ENCODE peak calls at places on chromosome 6, in seven cellular contexts. O is mesendoderm, R is neuronal stem cell, A is IMR-90, D is mesenchymal stem cell, T is trophoblast cell, M is H1. Z is an unnamed sample.

GRCh38 chr6:70394518-70395300 is 18.6 kb upstream of the FAM135A start:
- DNase-seq in R (no peak), T (peak; percentile 74), D (no peak), A (no peak), M (no peak), O (peak; percentile 21), Z (peak; percentile 40)

GRCh38 chr6:121354764-121355163 is 20.5 kb upstream of the TBC1D32 start:
- DNase-seq in A (no peak), T (no peak), R (no peak), O (no peak), D (no peak), M (no peak), Z (no peak)

GRCh38 chr6:134925800-134926199 is 24.1 kb downstream of the ALDH8A1 start:
- DNase-seq in O (no peak), D (no peak), T (peak; percentile 92), R (no peak), A (peak; percentile 81), M (no peak), Z (no peak)

GRCh38 chr6:62344850-62345249 is 58.8 kb upstream of the KHDRBS2 start:
- DNase-seq in O (no peak), T (no peak), R (no peak), D (no peak), A (no peak), M (no peak), Z (no peak)

GRCh38 chr6:39688494-39688893 is 36.7 kb downstream of the KIF6 start:
- DNase-seq in R (no peak), T (no peak), M (no peak), A (peak; percentile 71), D (peak; percentile 86), O (no peak), Z (no peak)

GRCh38 chr6:170292111-170292777 is 1.4 kb upstream of the DLL1 start:
- DNase-seq in A (no peak), T (peak; percentile 17), O (no peak), R (no peak), D (no peak), M (no peak), Z (no peak)

GRCh38 chr6:134177753-134178229 is 125.4 kb upstream of the SLC2A12 start:
- DNase-seq in T (no peak), M (no peak), A (peak; percentile 69), R (no peak), O (no peak), D (peak; percentile 72), Z (no peak)

GRCh38 chr6:106182455-106182854 is 96.3 kb downstream of the PRDM1 start:
- DNase-seq in R (no peak), T (no peak), O (no peak), D (no peak), A (no peak), M (no peak), Z (no peak)

GRCh38 chr6:18387061-18387721 is at the start of gene RNF144B:
- DNase-seq in T (peak; percentile 90), D (peak; percentile 72), A (peak; percentile 61), R (peak; percentile 65), O (peak; percentile 90), M (peak; percentile 88), Z (peak; percentile 94)

GRCh38 chr6:30655743-30656094 is 8.8 kb downstream of the C6orf136 start:
- DNase-seq in A (peak; percentile 40), M (no peak), R (no peak), T (no peak), O (no peak), D (no peak), Z (no peak)

DNA sequence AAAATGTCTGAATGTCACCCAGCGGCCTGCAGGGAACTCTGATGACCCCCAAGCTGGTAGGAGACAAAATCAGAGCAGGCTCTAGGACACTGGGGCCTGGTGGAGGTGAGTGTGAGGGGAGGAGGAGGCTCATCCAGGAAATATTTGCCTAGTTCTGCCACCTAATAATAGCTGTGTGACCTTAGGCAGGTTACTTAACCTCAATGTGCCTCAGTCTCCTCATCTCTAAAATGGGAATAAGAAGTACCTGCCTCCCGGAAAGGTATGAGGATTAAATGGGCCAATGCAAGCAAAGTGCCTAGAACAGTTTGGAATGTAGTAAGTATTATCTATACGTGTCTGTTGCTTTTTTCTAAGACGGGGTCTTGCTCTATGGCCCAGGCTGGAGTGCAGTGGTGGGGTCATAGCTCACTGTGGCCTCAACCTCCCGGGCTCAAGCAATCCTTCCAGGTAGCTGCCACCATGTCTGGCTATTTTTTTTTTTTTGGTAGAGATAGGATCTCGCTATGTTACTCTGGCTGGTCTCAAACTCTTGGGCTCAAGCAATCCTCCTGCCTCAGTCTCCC is 60.4 kb downstream of the RAB44 start:
- DNase-seq in A (no peak), M (no peak), R (no peak), T (no peak), O (no peak), D (no peak), Z (no peak)
- H2BK5ac ChIP-seq in A (no peak overlapping the region), M (no peak overlapping the region), R (no peak overlapping the region), T (no peak overlapping the region), O (no peak overlapping the region), D (no peak overlapping the region), Z (no peak overlapping the region)

GRCh38 chr6:33052627-33053026 is 20.8 kb downstream of the HLA-DPA1 start:
- DNase-seq in R (no peak), D (no peak), A (no peak), T (no peak), O (no peak), M (no peak), Z (no peak)

GRCh38 chr6:33061987-33062386 is 11.5 kb downstream of the HLA-DPA1 start:
- DNase-seq in A (peak; percentile 25), D (peak; percentile 21), T (no peak), M (no peak), R (no peak), O (no peak), Z (no peak)

GRCh38 chr6:33053230-33053629 is 20.2 kb downstream of the HLA-DPA1 start:
- DNase-seq in A (peak; percentile 2), M (no peak), T (peak; percentile 1), O (peak; percentile 43), D (no peak), R (no peak), Z (no peak)

DNA sequence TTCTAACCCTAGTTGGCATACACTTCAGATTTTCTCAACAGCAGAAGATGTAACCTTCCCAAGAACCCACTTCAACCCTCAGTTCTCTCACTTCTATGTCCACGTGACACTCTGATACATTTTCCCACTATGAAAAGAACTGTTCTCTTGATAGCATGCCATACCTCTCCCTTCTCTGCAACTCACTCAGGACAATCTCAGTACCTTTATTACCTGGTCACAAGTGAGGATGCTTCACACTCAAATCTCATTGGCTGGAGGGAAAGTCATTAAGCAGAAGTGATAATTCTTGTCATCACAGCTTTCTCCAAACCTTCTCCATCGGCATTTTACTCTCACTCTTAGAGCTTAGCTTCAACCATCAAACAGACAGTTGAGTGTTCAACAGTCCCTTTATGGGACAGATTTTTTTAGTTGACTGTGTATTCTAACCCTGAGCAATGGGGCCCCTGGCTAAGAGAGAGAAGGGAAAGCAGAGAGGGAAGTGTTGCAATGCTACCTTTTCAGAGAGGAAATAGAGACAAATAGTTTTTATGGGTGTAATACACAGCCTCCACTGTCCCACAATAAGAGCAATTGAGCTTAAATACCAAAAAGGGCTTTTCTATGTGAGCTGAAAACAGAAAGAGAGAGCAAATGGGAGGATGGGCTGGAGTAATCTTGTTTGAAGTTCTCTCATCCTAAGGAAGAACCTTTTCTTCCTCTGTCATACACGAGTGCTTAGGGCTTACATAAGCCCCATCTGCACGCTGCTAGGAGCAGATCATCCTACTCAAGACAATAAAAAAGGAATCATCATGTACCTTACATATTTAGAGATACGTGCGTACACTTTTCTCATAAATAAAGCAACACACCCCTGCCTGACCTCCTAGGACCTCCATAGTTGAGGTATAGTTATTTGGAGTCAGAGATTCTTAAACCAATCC is 16.0 kb downstream of the HLA-DPA1 start:
- DNase-seq in M (no peak), A (no peak), R (no peak), T (no peak), O (no peak), D (no peak), Z (no peak)
- H2BK5ac ChIP-seq in M (no peak overlapping the region), A (no peak overlapping the region), R (no peak overlapping the region), T (no peak overlapping the region), O (no peak overlapping the region), D (no peak overlapping the region), Z (no peak overlapping the region)

GRCh38 chr6:21110684-21111398 is 482.7 kb upstream of the SOX4 start:
- DNase-seq in T (no peak), D (no peak), A (no peak), R (no peak), O (no peak), M (no peak), Z (no peak)
- H2BK5ac ChIP-seq in T (peak overlapping the region; percentile 31), D (no peak overlapping the region), A (no peak overlapping the region), R (no peak overlapping the region), O (no peak overlapping the region), M (no peak overlapping the region), Z (no peak overlapping the region)

DNA sequence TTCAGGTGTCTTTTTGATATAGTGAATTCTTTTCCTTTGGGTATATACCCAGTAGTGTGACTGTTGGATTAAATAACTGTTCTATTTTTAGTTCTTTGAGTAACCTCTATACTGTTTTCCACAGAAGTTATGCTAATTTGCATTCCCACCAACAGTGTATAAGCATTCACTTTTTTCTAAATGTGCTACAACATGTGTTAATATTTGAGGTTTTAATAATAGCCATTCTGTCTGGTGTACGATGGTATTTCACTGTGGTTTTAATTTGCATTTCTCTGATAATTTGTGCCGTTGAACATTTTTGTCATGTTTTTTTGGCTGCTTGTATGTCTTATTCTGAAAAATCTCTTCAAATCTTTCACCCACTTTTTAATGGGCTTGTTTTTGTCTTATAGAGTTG is 563.5 kb downstream of the GRIK2 start:
- DNase-seq in R (no peak), M (no peak), A (no peak), O (no peak), T (no peak), D (no peak), Z (no peak)
- H2BK5ac ChIP-seq in R (no peak overlapping the region), M (no peak overlapping the region), A (no peak overlapping the region), O (no peak overlapping the region), T (no peak overlapping the region), D (no peak overlapping the region), Z (no peak overlapping the region)

GRCh38 chr6:112015725-112016124 is 38.2 kb upstream of the CCN6 start:
- DNase-seq in R (no peak), O (no peak), M (no peak), D (no peak), A (no peak), T (peak; percentile 48), Z (no peak)
- H2BK5ac ChIP-seq in R (no peak overlapping the region), O (no peak overlapping the region), M (no peak overlapping the region), D (no peak overlapping the region), A (no peak overlapping the region), T (no peak overlapping the region), Z (no peak overlapping the region)

DNA sequence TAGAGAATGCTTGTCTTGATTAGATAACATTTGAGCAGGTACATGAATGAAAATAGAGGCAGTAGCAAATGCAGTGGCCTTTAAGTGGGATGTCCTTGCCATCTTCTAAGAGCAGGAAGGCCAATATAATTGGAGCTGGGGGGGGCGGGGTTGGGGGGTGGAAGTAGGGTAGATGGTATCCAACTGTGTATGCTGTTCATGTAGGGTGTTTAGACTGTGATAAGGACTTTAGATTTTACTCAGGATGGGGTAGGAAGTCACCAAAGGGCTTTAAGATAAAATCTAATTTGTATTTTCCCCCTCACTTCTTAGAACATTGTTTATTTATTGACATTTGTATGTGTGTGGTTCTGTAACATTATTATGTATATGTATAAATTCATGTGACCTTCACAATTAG is 12.0 kb downstream of the TAB2 start:
- DNase-seq in M (no peak), D (no peak), O (peak; percentile 51), R (no peak), A (no peak), T (no peak), Z (no peak)
- H2BK5ac ChIP-seq in M (no peak overlapping the region), D (no peak overlapping the region), O (no peak overlapping the region), R (no peak overlapping the region), A (no peak overlapping the region), T (no peak overlapping the region), Z (no peak overlapping the region)

GRCh38 chr6:5295612-5296011 is 34.3 kb downstream of the FARS2 start:
- DNase-seq in R (no peak), O (no peak), M (no peak), A (peak; percentile 69), T (no peak), D (no peak), Z (no peak)
- H2BK5ac ChIP-seq in R (no peak overlapping the region), O (no peak overlapping the region), M (no peak overlapping the region), A (no peak overlapping the region), T (no peak overlapping the region), D (no peak overlapping the region), Z (no peak overlapping the region)

Z was measured in H9.